ENCODE peak calls at places on chromosome 13, in five cellular contexts. P, L, F, K and N are unnamed samples.
A peak's percentile ranks its signal among the peaks of the same experiment; 100 is the strongest.

GRCh38 chr13:78827471-78827870 is 168.5 kb upstream of the OBI1 start:
- DNase-seq in P (no peak), L (no peak), F (no peak), K (no peak), N (no peak)

GRCh38 chr13:28140433-28141125 is 2.2 kb downstream of the PAN3 start:
- DNase-seq in P (no peak), L (no peak), F (no peak), K (no peak), N (no peak)

GRCh38 chr13:34988330-34988791 is 46.3 kb downstream of the NBEA start:
- DNase-seq in P (no peak), L (no peak), F (peak; percentile 10), K (no peak), N (no peak)

GRCh38 chr13:31945202-31945978 is 86.2 kb upstream of the FRY start:
- DNase-seq in P (peak; percentile 80), L (peak; percentile 27), F (peak; percentile 85), K (peak; percentile 80), N (peak; percentile 58)

GRCh38 chr13:37657134-37657533 is 58.6 kb upstream of the POSTN start:
- DNase-seq in P (no peak), L (no peak), F (no peak), K (no peak), N (no peak)

GRCh38 chr13:41268764-41269163 is 5.4 kb upstream of the MTRF1 start:
- DNase-seq in P (no peak), L (no peak), F (no peak), K (no peak), N (no peak)

GRCh38 chr13:99993660-99994455 is 12.3 kb downstream of the ZIC2 start:
- DNase-seq in P (no peak), L (no peak), F (peak; percentile 48), K (no peak), N (no peak)

GRCh38 chr13:41603917-41604316 is 146.6 kb downstream of the RGCC start:
- DNase-seq in P (no peak), L (no peak), F (no peak), K (no peak), N (no peak)

GRCh38 chr13:38630780-38631179 is 56.1 kb upstream of the FREM2 start:
- DNase-seq in P (no peak), L (no peak), F (no peak), K (no peak), N (no peak)

GRCh38 chr13:67966065-67966464 is 735.9 kb upstream of the PCDH9 start:
- DNase-seq in P (no peak), L (no peak), F (no peak), K (no peak), N (no peak)

GRCh38 chr13:77476456-77476855 is 59.0 kb upstream of the SCEL start:
- DNase-seq in P (no peak), L (no peak), F (no peak), K (no peak), N (no peak)

GRCh38 chr13:64534302-64534701 is 2695.8 kb downstream of the PCDH9 start:
- DNase-seq in P (no peak), L (no peak), F (no peak), K (no peak), N (no peak)

GRCh38 chr13:34959489-34959888 is 17.4 kb downstream of the NBEA start:
- DNase-seq in P (no peak), L (no peak), F (no peak), K (no peak), N (no peak)

GRCh38 chr13:71672527-71672926 is 194.5 kb downstream of the DACH1 start:
- DNase-seq in P (no peak), L (no peak), F (no peak), K (no peak), N (no peak)
- TF ChIP-seq CTCF in P (peak; percentile 35), L (no peak), F (no peak), K (no peak), N (no peak)

GRCh38 chr13:20350380-20350763 is 118.3 kb upstream of the GJB6 start:
- DNase-seq in P (no peak), L (no peak), F (no peak), K (no peak), N (no peak)

GRCh38 chr13:20349564-20350379 is 117.7 kb upstream of the GJB6 start:
- DNase-seq in P (no peak), L (no peak), F (peak; percentile 51), K (no peak), N (no peak)

GRCh38 chr13:20353973-20354372 is 121.9 kb upstream of the GJB6 start:
- DNase-seq in P (no peak), L (no peak), F (no peak), K (no peak), N (no peak)

GRCh38 chr13:20350819-20351218 is 118.7 kb upstream of the GJB6 start:
- DNase-seq in P (no peak), L (no peak), F (no peak), K (no peak), N (no peak)

DNA sequence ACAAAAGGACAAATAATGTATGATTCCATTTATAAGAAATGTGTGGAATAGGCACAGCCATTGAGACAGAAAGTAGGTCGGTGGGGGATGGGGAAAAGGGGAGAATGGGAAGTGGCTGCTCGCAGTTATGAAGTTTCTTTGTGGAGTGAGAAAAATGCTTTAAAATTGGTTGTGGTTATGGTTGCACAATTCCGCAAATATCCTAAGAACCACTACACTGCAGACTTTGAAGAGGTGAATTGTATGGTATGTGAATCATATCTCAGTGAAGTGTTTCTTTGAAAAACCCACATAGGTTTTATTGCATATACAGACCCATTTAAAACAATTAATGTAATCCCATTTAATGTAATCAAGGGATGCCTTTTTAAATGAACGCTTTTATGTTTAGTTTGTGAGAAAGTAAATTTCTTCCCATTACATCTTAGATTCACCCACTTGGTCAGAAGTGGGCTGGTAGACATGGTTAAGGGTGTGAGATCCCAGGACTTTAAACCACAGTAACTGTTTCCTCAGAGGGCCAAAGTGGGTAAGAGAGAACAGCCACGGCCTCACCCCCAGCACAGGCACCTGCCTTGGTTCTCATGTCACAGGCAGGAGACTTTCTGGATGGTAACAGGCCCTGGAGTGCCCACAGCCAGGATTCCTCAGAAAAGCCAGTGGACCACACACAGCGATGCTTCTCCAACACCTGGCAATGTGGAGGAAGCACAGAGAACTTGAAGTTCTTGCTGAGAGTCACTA is 119.3 kb upstream of the GJB6 start:
- DNase-seq in P (no peak), L (no peak), F (no peak), K (no peak), N (no peak)
- TF ChIP-seq POLR2A in P (no peak), L (no peak), F (no peak), K (no peak), N (no peak)

GRCh38 chr13:33207616-33207964 is 78.0 kb downstream of the STARD13 start:
- DNase-seq in P (no peak), L (no peak), F (no peak), K (no peak), N (no peak)
- H3K4me1 ChIP-seq in P (peaks cover 30% of the 10 kb centered on the region), L (peaks cover 17% of the 10 kb centered on the region), F (peaks cover 47% of the 10 kb centered on the region), K (peaks cover 56% of the 10 kb centered on the region), N (peaks cover 5% of the 10 kb centered on the region)

GRCh38 chr13:46317120-46317519 is 69.9 kb downstream of the RUBCNL start:
- DNase-seq in P (no peak), L (no peak), F (no peak), K (no peak), N (no peak)
- TF ChIP-seq CTCF in P (no peak), L (no peak), F (no peak), K (no peak), N (no peak)

GRCh38 chr13:54890976-54891375 is 1862.4 kb downstream of the OLFM4 start:
- DNase-seq in P (no peak), L (no peak), F (no peak), K (no peak), N (no peak)
- TF ChIP-seq POLR2A in P (no peak), L (no peak), F (no peak), K (no peak), N (no peak)